ENCODE peak calls at places on chromosome 7, in five cellular contexts. One of them, this sample, is unnamed.

GRCh38 chr7:76129366-76129765 is 72.3 kb upstream of the SRRM3 start:
- DNase-seq in tibial nerve: no peak
- DNase-seq in RWPE1: no peak
- DNase-seq in kidney: no peak
- DNase-seq in frontal cortex: no peak
- DNase-seq in this sample: no peak

GRCh38 chr7:78607099-78607498 is 808.5 kb downstream of the PHTF2 start:
- DNase-seq in tibial nerve: no peak
- DNase-seq in RWPE1: no peak
- DNase-seq in kidney: no peak
- DNase-seq in frontal cortex: no peak
- DNase-seq in this sample: no peak

GRCh38 chr7:43616977-43617376 is 34.1 kb downstream of the STK17A start:
- DNase-seq in tibial nerve: no peak
- DNase-seq in RWPE1: no peak
- DNase-seq in kidney: no peak
- DNase-seq in frontal cortex: no peak
- DNase-seq in this sample: no peak

GRCh38 chr7:15862016-15862780 is 175.7 kb upstream of the MEOX2 start:
- DNase-seq in tibial nerve: no peak
- DNase-seq in RWPE1: no peak
- DNase-seq in kidney: no peak
- DNase-seq in frontal cortex: no peak
- DNase-seq in this sample: no peak

GRCh38 chr7:102450242-102450641 is 14.4 kb downstream of the ALKBH4 start:
- DNase-seq in tibial nerve: no peak
- DNase-seq in RWPE1: no peak
- DNase-seq in kidney: no peak
- DNase-seq in frontal cortex: peak
- DNase-seq in this sample: peak

GRCh38 chr7:3787717-3788311 is 486.8 kb downstream of the SDK1 start:
- DNase-seq in tibial nerve: no peak
- DNase-seq in RWPE1: no peak
- DNase-seq in kidney: peak
- DNase-seq in frontal cortex: no peak
- DNase-seq in this sample: no peak

GRCh38 chr7:106358103-106358663 is 73.4 kb upstream of the NAMPT start:
- DNase-seq in tibial nerve: no peak
- DNase-seq in RWPE1: no peak
- DNase-seq in kidney: no peak
- DNase-seq in frontal cortex: no peak
- DNase-seq in this sample: no peak

GRCh38 chr7:159321278-159321677 is 176.6 kb upstream of the VIPR2 start:
- DNase-seq in tibial nerve: no peak
- DNase-seq in RWPE1: no peak
- DNase-seq in kidney: no peak
- DNase-seq in frontal cortex: no peak
- DNase-seq in this sample: no peak

GRCh38 chr7:116122972-116123595 is 87.3 kb upstream of the TES start:
- DNase-seq in tibial nerve: no peak
- DNase-seq in RWPE1: peak
- DNase-seq in kidney: no peak
- DNase-seq in frontal cortex: no peak
- DNase-seq in this sample: no peak